ENCODE peak calls at places on chromosomes 11 and 22, in nine cellular contexts. C is RWPE2; Q is mucosa of descending colon; G is adrenal gland; L is sigmoid colon; T is stomach; Z is BE2C; B is lower lobe of right lung; J is CD8-positive, alpha-beta T cell. U is an unnamed sample. For H3K4me1, the result is how much of the 10 kb centered on the place peaks cover.

GRCh38 chr11:107587306-107587979 is 3.5 kb upstream of the ELMOD1 start:
- DNase-seq in J (no peak), G (no peak), C (no peak), L (no peak), T (no peak), Q (no peak), Z (no peak), B (no peak), U (no peak)

GRCh38 chr11:87259731-87260130 is 222.0 kb downstream of the TMEM135 start:
- DNase-seq in J (no peak), C (no peak), Z (no peak), B (no peak), Q (no peak), T (no peak), G (no peak), L (no peak), U (no peak)

GRCh38 chr11:212150-213100 is 4.9 kb downstream of the RIC8A start:
- DNase-seq in G (no peak), Q (no peak), Z (no peak), C (no peak), J (no peak), B (no peak), L (peak), T (no peak), U (peak)

GRCh38 chr11:95284057-95285052 is 53.4 kb upstream of the SESN3 start:
- DNase-seq in B (no peak), Q (no peak), J (no peak), Z (no peak), C (no peak), T (no peak), L (no peak), G (no peak), U (no peak)

GRCh38 chr11:44944181-44944852 is 6.4 kb downstream of the TP53I11 start:
- DNase-seq in J (no peak), C (peak), Q (no peak), B (no peak), T (no peak), G (no peak), L (no peak), Z (no peak), U (no peak)

GRCh38 chr11:76209956-76210885 is 3.9 kb upstream of the WNT11 start:
- DNase-seq in J (no peak), C (no peak), Z (peak), G (peak), T (peak), L (peak), Q (peak), B (peak), U (peak)

GRCh38 chr22:42160830-42161696 is 30.5 kb upstream of the CYP2D6 start:
- DNase-seq in L (no peak), Q (peak), T (no peak), C (no peak), B (no peak), Z (no peak), G (no peak), J (no peak), U (no peak)

GRCh38 chr11:84865257-84865656 is 761.9 kb downstream of the DLG2 start:
- DNase-seq in G (no peak), C (no peak), L (no peak), B (no peak), Z (no peak), T (no peak), J (no peak), Q (no peak), U (no peak)

GRCh38 chr22:28582806-28583205 is 96.8 kb downstream of the TTC28 start:
- DNase-seq in J (no peak), Q (no peak), G (no peak), C (no peak), L (no peak), T (no peak), Z (no peak), B (no peak), U (no peak)

GRCh38 chr11:292211-293121 is 3.5 kb downstream of the PGGHG start:
- DNase-seq in Q (no peak), T (no peak), G (no peak), L (peak), Z (no peak), C (no peak), B (peak), J (no peak), U (peak)

GRCh38 chr11:111457731-111458368 is 54.3 kb downstream of the BTG4 start:
- DNase-seq in Q (no peak), G (no peak), L (no peak), B (no peak), J (no peak), T (no peak), C (no peak), Z (no peak), U (no peak)

GRCh38 chr11:113818426-113818825 is 38.8 kb downstream of the CLDN25 start:
- DNase-seq in B (no peak), J (no peak), Q (no peak), T (no peak), G (peak), C (no peak), L (no peak), Z (no peak), U (no peak)

GRCh38 chr11:13269775-13270174 is 7.8 kb upstream of the BMAL1 start:
- DNase-seq in Z (no peak), T (no peak), J (no peak), G (no peak), C (no peak), Q (no peak), B (no peak), L (no peak), U (no peak)

GRCh38 chr11:86458294-86459001 is 83.8 kb downstream of the CCDC81 start:
- DNase-seq in Z (no peak), C (no peak), G (no peak), T (no peak), Q (no peak), L (no peak), J (no peak), B (no peak), U (no peak)

GRCh38 chr11:84408946-84409411 is 1122.8 kb upstream of the CCDC90B start:
- DNase-seq in B (no peak), T (no peak), L (no peak), J (no peak), G (no peak), Q (no peak), Z (no peak), C (no peak), U (no peak)

GRCh38 chr11:102410382-102410784 is 42.2 kb downstream of the TMEM123 start:
- DNase-seq in J (no peak), G (no peak), C (no peak), T (no peak), L (no peak), B (no peak), Z (peak), Q (no peak), U (no peak)

GRCh38 chr22:22248878-22249277 is 4.3 kb downstream of the VPREB1 start:
- DNase-seq in B (no peak), T (no peak), Z (no peak), G (no peak), L (no peak), J (no peak), C (no peak), Q (no peak), U (no peak)

GRCh38 chr11:114610984-114611944 is 15.7 kb upstream of the NXPE4 start:
- DNase-seq in J (no peak), T (no peak), L (no peak), B (no peak), G (peak), Z (no peak), Q (peak), C (no peak), U (no peak)

GRCh38 chr11:111148116-111148515 is 97.4 kb upstream of the POU2AF2 start:
- DNase-seq in L (no peak), Q (no peak), C (no peak), G (no peak), B (no peak), T (no peak), Z (no peak), J (no peak), U (no peak)

GRCh38 chr22:22752556-22753477 is 108.4 kb downstream of the GGTLC2 start:
- DNase-seq in C (no peak), T (no peak), B (no peak), Q (no peak), Z (no peak), J (peak), L (no peak), G (peak), U (peak)

GRCh38 chr11:1879342-1879940 is 12.3 kb downstream of the PRR33 start:
- DNase-seq in G (no peak), C (peak), L (peak), J (no peak), Z (no peak), Q (no peak), T (no peak), B (peak), U (no peak)

GRCh38 chr22:19066531-19067271 is 55.5 kb downstream of the DGCR2 start:
- DNase-seq in G (peak), Z (no peak), L (peak), B (peak), J (no peak), T (no peak), C (peak), Q (no peak), U (peak)

DNA sequence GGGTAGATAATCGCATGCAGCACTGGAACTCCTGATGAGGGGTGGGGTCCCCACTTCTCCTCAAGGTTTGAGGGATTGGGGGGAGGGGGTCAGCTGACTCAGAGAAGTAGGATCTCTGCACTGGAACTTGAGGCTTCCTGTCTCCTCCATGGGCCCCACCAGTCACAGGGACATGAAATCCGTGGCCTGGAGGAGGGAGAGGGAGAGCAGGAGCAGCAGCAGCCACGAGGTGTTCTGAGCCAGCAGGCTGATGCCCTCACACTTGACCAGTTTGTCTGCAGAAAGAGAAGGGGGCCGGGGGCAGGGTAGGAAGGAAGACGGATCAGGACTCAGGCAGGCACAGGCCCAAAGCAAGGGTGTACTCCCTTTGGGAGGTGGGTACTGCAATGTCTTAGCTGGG is 3.7 kb downstream of the THY1 start:
- DNase-seq in L (no peak), T (no peak), G (no peak), C (no peak), Z (no peak), B (no peak), J (no peak), Q (no peak), U (no peak)
- H3K4me1 ChIP-seq in L (under half), T (under half), G (under half), C (under half), Z (under half), B (under half), J (under half), Q (under half), U (under half)

GRCh38 chr22:46996595-46997310 is 234.3 kb downstream of the TBC1D22A start:
- DNase-seq in J (no peak), T (no peak), B (no peak), G (no peak), Q (no peak), C (no peak), L (peak), Z (no peak), U (no peak)
- TF ChIP-seq CTCF in J (no peak), T (no peak), B (no peak), G (no peak), Q (no peak), C (peak), L (no peak), Z (peak), U (no peak)

GRCh38 chr11:43578346-43579170 is 102.0 kb upstream of the HSD17B12 start:
- DNase-seq in T (no peak), B (no peak), L (no peak), J (no peak), Z (no peak), G (no peak), Q (no peak), C (no peak), U (no peak)
- H3K4me1 ChIP-seq in T (half or more), B (under half), L (under half), J (under half), Z (under half), G (under half), Q (under half), C (under half), U (under half)

DNA sequence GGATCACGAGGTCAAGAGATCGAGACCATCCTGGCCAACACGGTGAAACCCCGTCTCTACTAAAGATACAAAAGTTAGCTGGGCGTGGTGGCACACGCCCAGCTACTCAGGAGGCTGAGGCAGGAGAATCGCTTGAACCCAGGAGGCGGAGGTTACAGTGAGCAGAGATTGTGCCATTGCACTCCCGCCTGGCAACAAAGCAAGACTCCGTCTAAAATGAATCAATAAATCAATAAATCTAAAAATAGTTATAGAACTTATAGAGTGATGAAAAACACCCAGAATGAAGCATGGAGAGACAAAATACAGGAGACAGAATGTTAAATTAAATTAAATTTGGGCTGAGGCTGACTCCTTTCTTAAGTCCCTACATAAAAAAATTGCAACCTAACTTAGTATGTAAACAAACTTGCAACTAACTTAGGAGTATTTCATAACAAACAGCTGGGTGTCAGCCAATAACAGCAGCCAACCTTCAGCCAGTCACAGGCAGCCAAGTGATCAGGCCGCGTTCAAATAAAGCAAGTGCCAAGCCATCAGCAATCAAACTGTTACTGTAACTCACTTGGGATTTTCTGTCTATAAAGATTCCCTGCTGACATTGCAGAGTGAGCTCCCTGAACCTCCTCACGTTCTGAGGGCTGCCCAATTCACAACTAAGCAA is 7.3 kb upstream of the TP53AIP1 start:
- DNase-seq in L (no peak), B (no peak), G (peak), Q (peak), C (no peak), Z (no peak), T (no peak), J (no peak), U (no peak)
- TF ChIP-seq CTCF in L (no peak), B (no peak), G (no peak), Q (no peak), C (no peak), Z (no peak), T (no peak), J (no peak), U (no peak)

GRCh38 chr11:122697636-122698167 is 42.2 kb downstream of the UBASH3B start:
- DNase-seq in T (no peak), L (no peak), G (peak), Q (peak), B (no peak), C (no peak), Z (no peak), J (peak), U (no peak)
- H3K4me1 ChIP-seq in T (under half), L (under half), G (under half), Q (under half), B (under half), C (under half), Z (under half), J (half or more), U (under half)

GRCh38 chr11:64040684-64041267 is 5.0 kb downstream of the FLRT1 start:
- DNase-seq in L (no peak), T (no peak), B (no peak), C (no peak), Z (no peak), Q (no peak), G (no peak), J (no peak), U (no peak)
- TF ChIP-seq CTCF in L (peak), T (peak), B (peak), C (peak), Z (peak), Q (no peak), G (peak), J (no peak), U (peak)

GRCh38 chr11:65609236-65609635 is 4.8 kb downstream of the MAP3K11 start:
- DNase-seq in C (no peak), Z (no peak), T (no peak), L (no peak), B (no peak), Q (no peak), J (no peak), G (no peak), U (no peak)
- H3K4me1 ChIP-seq in C (under half), Z (under half), T (half or more), L (half or more), B (half or more), Q (under half), J (under half), G (under half), U (under half)

GRCh38 chr22:25027552-25027951 is 75.0 kb downstream of the KIAA1671 start:
- DNase-seq in L (no peak), G (no peak), J (no peak), Q (peak), Z (no peak), T (no peak), B (no peak), C (no peak), U (no peak)

GRCh38 chr22:25027959-25028840 is 75.7 kb downstream of the KIAA1671 start:
- DNase-seq in G (peak), T (no peak), C (no peak), L (no peak), B (no peak), Q (peak), Z (peak), J (no peak), U (peak)

GRCh38 chr22:25029181-25029580 is 76.7 kb downstream of the KIAA1671 start:
- DNase-seq in J (no peak), B (no peak), Q (no peak), C (no peak), T (no peak), G (no peak), Z (no peak), L (no peak), U (no peak)

GRCh38 chr22:25027052-25027525 is 74.6 kb downstream of the KIAA1671 start:
- DNase-seq in L (no peak), Q (peak), G (no peak), T (no peak), B (no peak), C (no peak), Z (no peak), J (no peak), U (no peak)

DNA sequence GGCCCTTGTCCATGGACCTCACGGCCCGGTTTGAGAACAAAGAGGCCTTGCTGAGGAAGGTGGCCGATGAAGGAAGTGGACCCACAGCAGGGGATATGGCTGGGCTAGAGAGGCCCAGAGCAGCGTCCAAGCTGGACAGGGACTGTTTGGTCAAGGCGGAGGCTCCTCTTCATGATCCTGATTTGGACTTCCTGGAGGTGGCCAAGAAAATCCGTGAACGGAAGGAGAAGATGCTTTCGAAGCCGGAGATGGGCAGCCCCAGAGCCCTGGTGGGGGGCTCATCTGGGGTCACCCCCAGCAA is 76.3 kb downstream of the KIAA1671 start:
- DNase-seq in B (no peak), Q (no peak), Z (no peak), J (no peak), C (no peak), G (no peak), L (no peak), T (no peak), U (no peak)
- TF ChIP-seq CTCF in B (no peak), Q (no peak), Z (no peak), J (no peak), C (no peak), G (no peak), L (no peak), T (no peak), U (no peak)

U was measured in psoas muscle.